ENCODE peak calls at places on chromosomes 2 and 18, in five cellular contexts. H is CD8-positive, alpha-beta T cell; F is A549; V is GM12878; M is CD8-positive, alpha-beta memory T cell. G is an unnamed sample.

GRCh38 chr18:29096380-29096779 is 919.5 kb upstream of the CDH2 start:
- DNase-seq in H (no peak), F (no peak), V (no peak), M (no peak), G (no peak)

GRCh38 chr2:107312240-107312639 is 426.3 kb upstream of the ST6GAL2 start:
- DNase-seq in H (no peak), F (no peak), V (no peak), M (no peak), G (no peak)

GRCh38 chr18:9989481-9989880 is 75.7 kb downstream of the VAPA start:
- DNase-seq in H (no peak), F (no peak), V (no peak), M (no peak), G (peak)

GRCh38 chr2:43132523-43133301 is 93.7 kb downstream of the ZFP36L2 start:
- DNase-seq in H (peak), F (no peak), V (no peak), M (peak), G (no peak)

GRCh38 chr2:174012347-174013309 is 47.5 kb upstream of the SP3 start:
- DNase-seq in H (peak), F (no peak), V (no peak), M (peak), G (peak)

GRCh38 chr2:200703132-200703925 is 108.4 kb upstream of the BZW1 start:
- DNase-seq in H (no peak), F (peak), V (peak), M (no peak), G (no peak)

GRCh38 chr18:80239830-80240229 is 7.5 kb downstream of the PARD6G start:
- DNase-seq in H (peak), F (no peak), V (no peak), M (no peak), G (no peak)

GRCh38 chr2:209960676-209961630 is 41.5 kb upstream of the RPE start:
- DNase-seq in H (no peak), F (peak), V (no peak), M (no peak), G (peak)

GRCh38 chr2:38578832-38579231 is 23.9 kb downstream of the HNRNPLL start:
- DNase-seq in H (no peak), F (no peak), V (no peak), M (no peak), G (no peak)

GRCh38 chr2:105261061-105261460 is 19.5 kb downstream of the GPR45 start:
- DNase-seq in H (no peak), F (peak), V (no peak), M (no peak), G (no peak)

GRCh38 chr2:6780765-6781274 is 84.9 kb downstream of the CMPK2 start:
- DNase-seq in H (no peak), F (no peak), V (peak), M (no peak), G (peak)

GRCh38 chr2:169363570-169364150 is 1.3 kb upstream of the LRP2 start:
- DNase-seq in H (peak), F (peak), V (no peak), M (peak), G (peak)

GRCh38 chr2:233039217-233040173 is 7.0 kb downstream of the NEU2 start:
- DNase-seq in H (no peak), F (no peak), V (no peak), M (no peak), G (no peak)

GRCh38 chr2:26495705-26496271 is 17.9 kb upstream of the OTOF start:
- DNase-seq in H (no peak), F (no peak), V (no peak), M (no peak), G (no peak)

GRCh38 chr18:72470391-72470790 is 73.8 kb downstream of the CBLN2 start:
- DNase-seq in H (no peak), F (no peak), V (no peak), M (no peak), G (no peak)

GRCh38 chr2:146523218-146523617 is 1321.6 kb upstream of the ACVR2A start:
- DNase-seq in H (no peak), F (no peak), V (no peak), M (no peak), G (no peak)

GRCh38 chr2:113124984-113125855 is 2.2 kb upstream of the IL1RN start:
- DNase-seq in H (no peak), F (no peak), V (no peak), M (no peak), G (no peak)

GRCh38 chr2:172969609-172970008 is 106.0 kb upstream of the MAP3K20 start:
- DNase-seq in H (no peak), F (no peak), V (no peak), M (no peak), G (no peak)

GRCh38 chr2:18749912-18750526 is 160.7 kb upstream of the NT5C1B start:
- DNase-seq in H (no peak), F (peak), V (no peak), M (no peak), G (peak)

GRCh38 chr2:8599421-8600242 is 82.2 kb upstream of the ID2 start:
- DNase-seq in H (no peak), F (no peak), V (no peak), M (no peak), G (no peak)

GRCh38 chr18:59609654-59610053 is 87.6 kb downstream of the CCBE1 start:
- DNase-seq in H (no peak), F (no peak), V (no peak), M (no peak), G (no peak)

GRCh38 chr18:23071285-23071684 is 64.0 kb upstream of the CABLES1 start:
- DNase-seq in H (peak), F (no peak), V (peak), M (peak), G (peak)

GRCh38 chr2:200765139-200765951 is 46.4 kb upstream of the BZW1 start:
- DNase-seq in H (no peak), F (peak), V (no peak), M (no peak), G (no peak)

GRCh38 chr2:15731889-15732271 is 140.2 kb downstream of the DDX1 start:
- DNase-seq in H (no peak), F (no peak), V (no peak), M (no peak), G (no peak)

GRCh38 chr2:100865819-100866462 is 46.0 kb downstream of the NPAS2 start:
- DNase-seq in H (no peak), F (peak), V (no peak), M (no peak), G (no peak)

GRCh38 chr2:9950521-9951271 is 797 bp upstream of the GRHL1 start:
- DNase-seq in H (peak), F (no peak), V (no peak), M (peak), G (peak)

GRCh38 chr18:78506031-78506461 is 473.6 kb upstream of the SALL3 start:
- DNase-seq in H (no peak), F (no peak), V (no peak), M (no peak), G (no peak)

GRCh38 chr2:105924932-105925331 is 180.2 kb downstream of the NCK2 start:
- DNase-seq in H (no peak), F (no peak), V (no peak), M (no peak), G (no peak)

GRCh38 chr18:58578835-58579560 is 49.9 kb downstream of the ALPK2 start:
- DNase-seq in H (no peak), F (peak), V (no peak), M (no peak), G (no peak)

GRCh38 chr18:58580078-58580477 is 48.8 kb downstream of the ALPK2 start:
- DNase-seq in H (no peak), F (peak), V (no peak), M (no peak), G (no peak)

GRCh38 chr18:58576641-58577251 is 52.1 kb downstream of the ALPK2 start:
- DNase-seq in H (no peak), F (no peak), V (no peak), M (no peak), G (no peak)

GRCh38 chr18:58579561-58580047 is 49.3 kb downstream of the ALPK2 start:
- DNase-seq in H (no peak), F (peak), V (no peak), M (no peak), G (no peak)

GRCh38 chr18:58578321-58578720 is 50.6 kb downstream of the ALPK2 start:
- DNase-seq in H (no peak), F (no peak), V (no peak), M (no peak), G (no peak)
- H3K4me3 ChIP-seq in H (no peak), F (peak), V (no peak), M (no peak), G (no peak)

GRCh38 chr2:123091471-123091870 is 933.6 kb upstream of the CNTNAP5 start:
- DNase-seq in H (no peak), F (no peak), V (no peak), M (no peak), G (no peak)

GRCh38 chr2:123085479-123085878 is 939.6 kb upstream of the CNTNAP5 start:
- DNase-seq in H (no peak), F (no peak), V (no peak), M (no peak), G (no peak)

GRCh38 chr2:123086613-123087012 is 938.5 kb upstream of the CNTNAP5 start:
- DNase-seq in H (no peak), F (no peak), V (no peak), M (no peak), G (no peak)
- H3K4me3 ChIP-seq in H (no peak), F (no peak), V (no peak), M (no peak), G (no peak)

GRCh38 chr18:54828986-54829385 is 709 bp downstream of the RAB27B start:
- DNase-seq in H (no peak), F (no peak), V (no peak), M (no peak), G (no peak)

GRCh38 chr18:54825626-54826344 is 2.5 kb upstream of the RAB27B start:
- DNase-seq in H (no peak), F (no peak), V (no peak), M (no peak), G (no peak)

GRCh38 chr18:54828290-54828871 is at the start of gene RAB27B:
- DNase-seq in H (peak), F (peak), V (no peak), M (peak), G (peak)

GRCh38 chr18:54830260-54830659 is 2.0 kb downstream of the RAB27B start:
- DNase-seq in H (no peak), F (no peak), V (no peak), M (no peak), G (no peak)

DNA sequence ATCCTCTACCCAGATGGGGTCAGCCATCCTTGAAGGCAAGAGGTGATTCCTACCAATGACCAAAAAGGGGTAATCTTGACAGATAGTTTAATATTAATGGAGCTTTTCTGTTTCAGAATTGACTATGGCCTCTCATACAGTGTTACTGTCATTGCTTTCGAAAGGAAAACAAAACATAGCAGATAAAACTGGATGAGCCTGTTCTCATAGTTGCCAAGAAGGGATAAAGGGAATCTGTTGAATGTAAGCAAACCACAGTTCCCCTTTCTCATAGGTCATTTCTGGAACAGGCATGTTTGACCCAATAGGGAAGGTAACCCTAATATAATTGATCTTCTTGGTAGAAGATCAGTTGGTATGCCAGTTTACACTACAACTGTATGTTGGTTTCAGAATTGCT is 1.6 kb downstream of the RAB27B start:
- DNase-seq in H (no peak), F (no peak), V (no peak), M (no peak), G (no peak)
- H3K4me3 ChIP-seq in H (no peak), F (peak), V (no peak), M (no peak), G (no peak)

GRCh38 chr2:128304330-128304714 is 14.3 kb downstream of the HS6ST1 start:
- DNase-seq in H (no peak), F (no peak), V (no peak), M (no peak), G (no peak)

GRCh38 chr2:128305555-128306080 is 13.1 kb downstream of the HS6ST1 start:
- DNase-seq in H (no peak), F (no peak), V (no peak), M (no peak), G (peak)

GRCh38 chr2:128303911-128304310 is 14.8 kb downstream of the HS6ST1 start:
- DNase-seq in H (no peak), F (no peak), V (no peak), M (no peak), G (no peak)

GRCh38 chr2:128306081-128306930 is 12.4 kb downstream of the HS6ST1 start:
- DNase-seq in H (no peak), F (peak), V (no peak), M (no peak), G (peak)

DNA sequence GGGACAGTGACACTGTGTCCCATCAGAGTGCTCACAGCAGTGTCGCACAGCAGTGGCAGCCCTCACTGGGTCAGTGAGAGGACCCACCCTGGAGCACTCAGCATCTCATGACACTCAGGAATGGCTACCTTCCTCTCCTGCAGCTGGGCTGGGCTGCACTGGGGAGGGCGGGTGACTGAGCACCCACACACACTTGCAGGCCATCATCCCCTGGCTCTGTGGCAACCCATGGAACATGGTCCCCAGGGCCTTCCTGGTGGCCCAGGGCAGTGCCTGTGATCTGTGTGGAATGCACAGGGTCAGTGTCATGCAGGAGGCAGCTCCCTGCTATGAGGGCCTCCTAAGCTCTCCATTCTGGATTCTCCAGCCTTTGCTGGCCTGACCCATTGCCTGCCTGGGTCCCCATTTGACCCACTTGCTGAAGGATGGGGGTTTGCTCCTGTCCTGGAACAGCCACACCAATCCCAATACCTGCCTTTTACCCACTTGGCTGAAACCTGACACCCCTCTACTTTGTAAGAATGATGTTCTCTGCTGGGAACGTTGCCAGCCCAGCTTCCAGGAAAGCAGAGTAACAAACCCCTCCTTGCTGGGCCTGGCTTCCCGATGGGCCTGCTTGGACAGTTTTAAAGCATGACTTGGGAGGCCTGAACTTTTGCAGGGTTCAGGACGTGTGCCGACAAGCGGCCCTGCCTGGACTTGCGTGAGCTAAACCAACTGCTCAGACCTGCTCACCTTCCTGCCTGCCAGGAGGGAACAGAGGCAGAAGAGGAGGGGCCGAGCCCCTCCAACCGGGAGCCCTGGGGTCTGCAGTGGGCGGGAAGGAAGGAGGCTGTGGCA is 13.7 kb downstream of the HS6ST1 start:
- DNase-seq in H (no peak), F (peak), V (no peak), M (no peak), G (peak)
- H3K4me3 ChIP-seq in H (no peak), F (no peak), V (no peak), M (no peak), G (no peak)